ENCODE peak calls at places on chromosome 17, in four cellular contexts. G is mesothelial cell of epicardium, C is cardiac fibroblast, X is endothelial cell. M is an unnamed sample.

GRCh38 chr17:79655672-79656290 is 44.9 kb upstream of the RBFOX3 start:
- DNase-seq in C (no peak), G (peak), X (no peak), M (peak)

GRCh38 chr17:79057727-79058400 is 16.8 kb upstream of the ENGASE start:
- DNase-seq in C (no peak), X (no peak), G (no peak), M (no peak)

GRCh38 chr17:35372846-35373531 is 432 bp downstream of the SLFN11 start:
- DNase-seq in C (peak), X (no peak), G (no peak), M (no peak)

GRCh38 chr17:7893226-7893880 is 4.8 kb downstream of the CHD3 start:
- DNase-seq in X (no peak), G (no peak), C (no peak), M (no peak)

GRCh38 chr17:50052822-50053653 is 2.9 kb upstream of the ITGA3 start:
- DNase-seq in G (peak), X (no peak), C (no peak), M (peak)

GRCh38 chr17:61000911-61001310 is 323.3 kb downstream of the BCAS3 start:
- DNase-seq in G (no peak), X (no peak), C (peak), M (no peak)

GRCh38 chr17:3043737-3044365 is 19.6 kb downstream of the OR1D5 start:
- DNase-seq in G (no peak), X (peak), C (peak), M (no peak)

GRCh38 chr17:38922538-38923291 is 2.7 kb upstream of the LASP1NB start:
- DNase-seq in G (peak), C (peak), X (no peak), M (no peak)

GRCh38 chr17:17890773-17891759 is 54.3 kb upstream of the SREBF1 start:
- DNase-seq in G (peak), X (peak), C (peak), M (no peak)

GRCh38 chr17:81338301-81339179 is 43.4 kb upstream of the SLC38A10 start:
- DNase-seq in C (no peak), X (no peak), G (no peak), M (no peak)

GRCh38 chr17:66777689-66778225 is 57.2 kb upstream of the CACNG5 start:
- DNase-seq in C (no peak), X (no peak), G (no peak), M (peak)

GRCh38 chr17:34259151-34259550 is 4.1 kb downstream of the CCL2 start:
- DNase-seq in G (no peak), X (no peak), C (peak), M (no peak)

GRCh38 chr17:32958418-32958817 is 30.5 kb downstream of the TMEM98 start:
- DNase-seq in X (no peak), G (no peak), C (no peak), M (no peak)

GRCh38 chr17:30243568-30243967 is 8.1 kb upstream of the SLC6A4 start:
- DNase-seq in X (no peak), C (no peak), G (no peak), M (no peak)

GRCh38 chr17:77834170-77835115 is 124.1 kb upstream of the TNRC6C start:
- DNase-seq in C (peak), G (no peak), X (no peak), M (peak)

GRCh38 chr17:79993390-79994221 is 42.1 kb downstream of the TBC1D16 start:
- DNase-seq in G (peak), X (no peak), C (peak), M (peak)

DNA sequence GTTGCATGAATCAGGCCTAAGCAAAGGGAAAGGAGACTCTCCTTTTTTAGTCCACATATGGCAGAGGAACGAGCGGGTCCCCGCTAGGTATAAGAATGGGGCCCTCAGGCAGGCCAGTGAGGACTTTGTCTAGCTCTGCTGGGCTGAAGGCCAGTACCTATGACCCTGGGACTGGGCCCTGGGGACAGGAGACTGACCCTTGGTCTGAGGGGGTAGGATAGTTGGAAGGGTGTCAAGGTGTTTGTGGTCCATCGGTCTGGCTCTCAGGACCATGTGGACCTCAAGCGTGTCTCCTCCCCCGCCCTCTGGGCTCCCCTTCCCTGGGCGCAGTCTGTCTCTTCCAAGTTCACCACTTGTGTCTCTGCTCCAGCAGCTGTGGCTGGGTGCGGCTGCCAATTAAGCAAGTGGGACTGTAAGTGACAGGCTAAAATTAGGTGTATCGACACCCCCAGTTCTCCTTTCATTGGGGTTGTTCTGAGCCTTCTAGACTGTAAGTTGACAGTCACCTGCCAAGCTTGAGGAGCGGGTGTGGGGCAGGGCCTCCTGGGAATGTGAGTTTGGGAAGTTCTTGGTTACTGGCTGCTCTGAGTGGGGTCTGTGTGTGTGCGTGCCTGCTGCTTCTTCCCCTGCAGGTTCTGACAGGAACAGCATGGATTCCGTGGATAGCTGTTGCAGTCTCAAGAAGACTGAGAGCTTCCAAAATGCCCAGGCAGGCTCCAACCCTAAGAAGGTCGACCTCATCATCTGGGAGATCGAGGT is 24.5 kb downstream of the AKAP1 start:
- DNase-seq in G (no peak), X (peak), C (peak), M (no peak)
- TF ChIP-seq CTCF in G (peak), X (peak), C (peak), M (no peak)

GRCh38 chr17:48834973-48835372 is 4.1 kb downstream of the CALCOCO2 start:
- DNase-seq in G (no peak), X (no peak), C (no peak), M (no peak)

GRCh38 chr17:48831549-48831883 is 681 bp downstream of the CALCOCO2 start:
- DNase-seq in G (no peak), X (no peak), C (no peak), M (no peak)

GRCh38 chr17:48835971-48836370 is 5.1 kb downstream of the CALCOCO2 start:
- DNase-seq in C (no peak), X (no peak), G (no peak), M (no peak)

GRCh38 chr17:48832491-48832890 is 1.7 kb downstream of the CALCOCO2 start:
- DNase-seq in C (no peak), X (no peak), G (no peak), M (no peak)

DNA sequence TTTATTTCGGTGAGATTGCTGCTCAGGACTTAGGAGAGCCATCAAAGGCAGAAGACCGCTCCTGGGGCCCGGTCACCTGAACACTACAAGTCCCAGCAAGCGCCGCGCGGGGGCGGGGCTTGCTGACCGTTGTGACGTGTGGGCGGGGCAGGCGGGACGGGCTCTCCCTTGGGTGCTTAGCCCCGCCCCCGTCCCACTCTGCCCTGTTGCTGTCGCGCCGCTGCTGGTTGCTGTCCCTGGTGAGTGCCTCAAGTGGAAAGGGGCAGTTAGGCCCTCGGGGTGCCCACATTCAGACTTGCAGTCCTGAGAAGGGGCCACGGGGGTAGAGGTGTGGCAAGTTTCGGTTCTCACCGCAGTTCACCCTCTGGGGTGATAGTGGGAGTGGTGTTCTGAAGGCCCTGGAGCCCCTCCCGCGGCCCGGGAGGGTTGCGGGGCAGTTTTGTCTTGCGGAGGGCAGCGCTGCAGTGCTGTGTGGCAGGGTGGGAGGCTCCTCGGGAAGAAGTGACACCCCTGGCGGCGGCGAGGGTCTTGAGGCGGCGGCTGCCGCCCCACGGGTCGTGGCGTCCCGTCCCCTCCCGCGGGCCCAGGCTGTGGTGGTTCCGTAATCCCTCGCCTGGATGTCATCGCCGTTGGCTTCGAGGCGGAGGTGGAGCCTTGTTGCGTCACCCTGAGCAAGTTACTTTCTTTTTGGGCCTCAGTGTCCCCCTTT is at the start of gene CALCOCO2:
- DNase-seq in X (peak), G (peak), C (peak), M (peak)
- TF ChIP-seq CTCF in X (no peak), G (no peak), C (no peak), M (no peak)

GRCh38 chr17:65554568-65555223 is 6.8 kb downstream of the AXIN2 start:
- DNase-seq in C (no peak), X (no peak), G (no peak), M (no peak)
- TF ChIP-seq CTCF in C (peak), X (no peak), G (no peak), M (no peak)

GRCh38 chr17:4221899-4222659 is 41.7 kb downstream of the ANKFY1 start:
- DNase-seq in G (no peak), C (no peak), X (no peak), M (no peak)

GRCh38 chr17:4221163-4221562 is 42.6 kb downstream of the ANKFY1 start:
- DNase-seq in X (no peak), C (no peak), G (no peak), M (no peak)

GRCh38 chr17:4215882-4216411 is 47.8 kb downstream of the ANKFY1 start:
- DNase-seq in G (no peak), C (peak), X (no peak), M (no peak)

GRCh38 chr17:4219241-4219640 is 44.5 kb downstream of the ANKFY1 start:
- DNase-seq in X (no peak), G (no peak), C (no peak), M (no peak)

DNA sequence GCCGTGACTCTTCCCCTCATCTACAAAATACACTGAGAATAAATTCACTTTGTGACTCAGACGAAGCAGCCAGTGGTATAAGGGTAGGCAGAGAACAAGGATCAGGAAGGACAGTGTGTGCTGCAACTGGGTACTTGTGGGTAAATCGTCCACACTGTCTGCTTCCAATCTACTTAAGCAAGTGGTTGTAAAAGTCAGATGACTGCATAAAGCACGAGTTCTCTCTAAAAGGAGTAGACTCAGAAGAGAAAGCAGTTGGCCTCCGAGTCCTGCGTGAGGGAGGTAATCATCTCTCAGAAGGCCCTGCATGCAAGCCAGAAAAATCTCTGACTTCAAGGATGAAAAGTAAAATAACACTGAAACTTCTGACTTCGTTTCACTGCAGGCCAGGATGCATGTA is 43.1 kb downstream of the ANKFY1 start:
- DNase-seq in X (no peak), G (no peak), C (peak), M (no peak)
- TF ChIP-seq CTCF in X (no peak), G (no peak), C (no peak), M (no peak)

M was measured in suprapubic skin.